ENCODE peak calls at places on chromosomes 11 and 22, in four cellular contexts. H is H1, P is GM13977, Z is pancreas. Q is an unnamed sample.

GRCh38 chr22:40218723-40219294 is 41.1 kb downstream of the TNRC6B start:
- DNase-seq in P (no peak), Z (no peak), H (no peak), Q (no peak)

GRCh38 chr11:117199061-117199915 is at the start of gene TAGLN:
- DNase-seq in H (peak; percentile 86), Z (peak; percentile 48), P (no peak), Q (no peak)

GRCh38 chr11:105821781-105822180 is 200.3 kb downstream of the MSANTD4 start:
- DNase-seq in P (no peak), Z (no peak), H (no peak), Q (no peak)

GRCh38 chr11:118697346-118697745 is 17.9 kb upstream of the TREH start:
- DNase-seq in Z (no peak), H (no peak), P (no peak), Q (no peak)

GRCh38 chr11:20058749-20059458 is 101.4 kb downstream of the DBX1 start:
- DNase-seq in P (no peak), Z (no peak), H (no peak), Q (no peak)

GRCh38 chr22:46369716-46370583 is 34.4 kb downstream of the TRMU start:
- DNase-seq in H (no peak), Z (peak; percentile 28), P (no peak), Q (no peak)

GRCh38 chr11:79025622-79026021 is 415.2 kb downstream of the TENM4 start:
- DNase-seq in H (peak; percentile 3), P (no peak), Z (no peak), Q (no peak)

GRCh38 chr11:30487200-30487898 is 98.8 kb downstream of the MPPED2 start:
- DNase-seq in H (no peak), P (no peak), Z (no peak), Q (peak; percentile 82)

GRCh38 chr11:11620251-11620965 is 1.4 kb downstream of the GALNT18 start:
- DNase-seq in Z (peak; percentile 55), P (peak; percentile 20), H (no peak), Q (no peak)

GRCh38 chr11:81098471-81098870 is 1635.2 kb downstream of the FAM181B start:
- DNase-seq in H (no peak), P (no peak), Z (no peak), Q (no peak)

GRCh38 chr11:19817265-19817851 is 104.7 kb downstream of the NAV2 start:
- DNase-seq in H (peak; percentile 67), P (no peak), Z (no peak), Q (no peak)

GRCh38 chr22:39317084-39317755 is 2.2 kb downstream of the RPL3 start:
- DNase-seq in P (no peak), Z (no peak), H (no peak), Q (no peak)

GRCh38 chr22:26642465-26643367 is 14.7 kb upstream of the MIAT start:
- DNase-seq in Z (no peak), H (no peak), P (peak; percentile 73), Q (no peak)

GRCh38 chr11:17513853-17514252 is 30.4 kb downstream of the USH1C start:
- DNase-seq in Z (no peak), H (no peak), P (no peak), Q (no peak)

GRCh38 chr22:36979016-36979415 is 40.2 kb downstream of the TST start:
- DNase-seq in H (no peak), Z (no peak), P (no peak), Q (no peak)

DNA sequence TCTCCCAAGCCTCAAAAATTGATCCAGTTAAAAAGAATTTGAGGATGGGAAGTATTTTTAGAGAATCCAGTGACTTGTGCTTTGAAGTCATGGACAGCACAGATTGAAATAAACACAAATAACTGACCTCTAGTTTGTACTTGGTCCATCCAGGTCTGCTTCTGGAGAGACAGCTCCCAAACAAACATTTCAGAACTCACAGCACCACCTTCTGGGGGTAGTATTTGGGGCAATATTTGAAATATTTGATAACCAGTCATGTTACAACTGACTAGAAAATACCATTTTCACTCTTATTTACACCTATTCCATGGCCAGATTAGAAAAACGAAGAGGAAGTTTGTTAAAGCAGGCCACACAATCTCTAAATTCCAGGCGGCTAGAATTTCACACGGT is 56.2 kb downstream of the CTSC start:
- DNase-seq in Z (no peak), P (no peak), H (no peak), Q (no peak)
- TF ChIP-seq CTCF in Z (no peak), P (peak; percentile 16), H (no peak), Q (no peak)

DNA sequence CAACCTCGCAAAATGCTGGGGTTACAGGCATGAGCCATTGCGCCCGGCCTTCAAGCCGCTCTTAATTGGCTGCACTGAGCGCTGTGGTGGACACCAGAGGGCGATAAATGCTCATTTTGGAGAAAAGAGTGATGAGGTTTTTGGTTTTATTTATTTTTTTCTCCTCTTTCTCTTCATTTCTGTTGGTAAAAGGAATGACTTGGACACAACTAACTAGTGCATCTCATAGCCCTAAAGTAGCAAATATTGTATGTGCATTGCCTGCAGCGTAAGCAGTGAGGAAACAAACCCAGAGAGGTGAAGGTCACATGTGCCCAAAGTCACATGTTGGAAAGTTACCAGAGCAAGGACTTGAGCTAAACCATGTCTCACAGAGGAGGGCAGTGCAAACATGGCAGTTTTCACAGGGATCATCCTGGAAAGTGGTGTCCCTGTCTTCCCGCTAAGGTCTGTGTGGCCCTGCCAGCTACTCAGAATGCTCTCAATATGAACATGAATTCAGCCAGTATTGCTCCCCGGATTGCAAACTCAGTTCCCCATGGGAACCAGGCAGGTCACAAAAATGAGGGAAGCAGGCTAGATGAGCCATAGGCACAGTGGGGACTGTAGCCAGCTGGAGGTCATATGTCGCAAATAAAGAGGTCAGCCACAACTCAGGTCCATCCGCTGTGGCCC is 8.6 kb upstream of the CD82 start:
- DNase-seq in Z (peak; percentile 57), P (peak; percentile 15), H (no peak), Q (no peak)
- TF ChIP-seq CTCF in Z (peak; percentile 63), P (peak; percentile 80), H (peak; percentile 63), Q (peak; percentile 89)

DNA sequence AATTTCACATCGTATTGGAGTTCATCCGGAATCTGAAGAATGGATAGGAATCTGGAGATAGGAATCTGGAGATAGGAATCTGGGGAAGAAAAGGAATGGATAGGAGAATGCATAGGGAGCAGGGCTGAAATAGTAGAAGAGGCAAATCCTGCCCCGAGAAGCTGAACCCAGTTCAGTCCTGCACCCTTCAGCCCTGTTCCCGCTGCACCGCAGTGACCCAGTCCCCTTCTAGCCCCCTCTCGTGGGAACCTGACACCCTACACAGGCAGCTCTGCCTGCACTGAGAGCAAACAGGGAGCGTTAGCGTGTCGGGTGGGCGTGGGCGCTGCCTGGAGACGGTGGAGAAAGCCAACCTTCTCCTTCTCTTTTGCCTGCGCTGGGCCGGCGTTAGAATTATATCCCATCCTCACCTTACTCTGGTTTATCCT is 1.1 kb upstream of the CCKBR start:
- DNase-seq in Z (peak; percentile 43), P (no peak), H (no peak), Q (no peak)
- TF ChIP-seq CTCF in Z (no peak), P (no peak), H (peak; percentile 3), Q (no peak)

DNA sequence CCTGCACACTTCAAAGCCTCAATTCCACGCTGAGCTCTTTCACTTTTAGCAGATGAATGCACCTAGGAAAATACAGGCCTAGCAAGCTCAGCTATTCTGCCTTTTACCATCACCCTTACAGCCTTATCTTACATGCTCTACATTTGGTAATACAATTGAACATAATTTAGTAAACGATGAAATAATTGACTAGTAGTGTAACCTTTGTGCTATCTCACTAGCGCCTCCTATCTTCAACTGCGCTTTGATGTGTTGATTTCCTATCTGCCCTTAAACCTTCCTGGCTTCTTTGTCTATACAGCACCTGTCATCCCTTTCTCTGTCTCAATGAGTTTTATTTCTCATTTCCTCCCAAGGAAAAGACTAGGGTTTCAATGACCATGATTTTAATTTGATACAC is 149.7 kb downstream of the LRRC4C start:
- DNase-seq in Z (no peak), P (no peak), H (no peak), Q (no peak)
- TF ChIP-seq CTCF in Z (no peak), P (peak; percentile 42), H (no peak), Q (no peak)

DNA sequence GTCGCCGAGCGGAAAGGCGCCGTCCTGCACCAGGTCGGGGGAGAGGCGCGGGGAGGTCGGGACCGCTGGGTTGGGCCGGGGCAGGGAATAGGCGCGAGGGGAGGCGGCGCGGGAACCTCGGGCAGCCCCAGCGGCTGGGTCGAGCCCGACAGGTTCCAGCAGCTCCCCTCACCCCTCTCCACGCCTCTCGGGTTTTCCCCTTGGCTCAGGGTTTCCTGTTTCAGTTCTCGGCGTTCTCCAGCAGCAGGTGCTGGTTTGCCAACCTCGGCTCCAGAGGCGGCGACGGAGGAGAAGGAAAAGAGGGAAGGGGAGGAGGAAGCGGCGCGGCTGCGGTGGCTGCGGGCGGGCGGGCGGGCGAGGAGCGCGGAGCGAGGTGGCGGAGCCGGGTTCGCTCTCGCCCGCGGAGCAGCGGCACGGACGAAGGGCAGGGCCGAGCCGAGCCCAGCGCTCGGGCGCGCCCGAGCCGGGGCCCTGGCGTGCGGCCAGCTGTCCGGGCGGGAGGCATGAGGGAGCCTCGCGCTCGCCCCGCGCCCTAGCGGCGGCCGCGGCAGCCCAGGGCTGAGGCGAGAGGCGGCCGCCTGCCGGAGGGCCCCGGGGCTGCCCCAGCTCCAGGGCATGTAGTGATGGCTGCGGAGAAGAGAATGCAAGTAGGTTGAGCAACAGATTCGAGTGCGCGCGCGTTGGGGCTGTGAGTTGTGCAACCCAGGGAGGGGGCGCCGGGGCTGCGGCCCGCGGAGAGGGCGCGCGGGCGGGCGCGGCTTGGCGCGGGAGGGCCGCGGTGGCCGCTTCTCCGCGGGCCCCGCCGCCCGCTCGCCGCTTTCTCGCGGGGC is at the start of gene ZC3H12C:
- DNase-seq in H (peak; percentile 72), P (peak; percentile 79), Z (peak; percentile 89), Q (peak; percentile 88)
- TF ChIP-seq CTCF in H (peak; percentile 53), P (peak; percentile 55), Z (no peak), Q (no peak)

DNA sequence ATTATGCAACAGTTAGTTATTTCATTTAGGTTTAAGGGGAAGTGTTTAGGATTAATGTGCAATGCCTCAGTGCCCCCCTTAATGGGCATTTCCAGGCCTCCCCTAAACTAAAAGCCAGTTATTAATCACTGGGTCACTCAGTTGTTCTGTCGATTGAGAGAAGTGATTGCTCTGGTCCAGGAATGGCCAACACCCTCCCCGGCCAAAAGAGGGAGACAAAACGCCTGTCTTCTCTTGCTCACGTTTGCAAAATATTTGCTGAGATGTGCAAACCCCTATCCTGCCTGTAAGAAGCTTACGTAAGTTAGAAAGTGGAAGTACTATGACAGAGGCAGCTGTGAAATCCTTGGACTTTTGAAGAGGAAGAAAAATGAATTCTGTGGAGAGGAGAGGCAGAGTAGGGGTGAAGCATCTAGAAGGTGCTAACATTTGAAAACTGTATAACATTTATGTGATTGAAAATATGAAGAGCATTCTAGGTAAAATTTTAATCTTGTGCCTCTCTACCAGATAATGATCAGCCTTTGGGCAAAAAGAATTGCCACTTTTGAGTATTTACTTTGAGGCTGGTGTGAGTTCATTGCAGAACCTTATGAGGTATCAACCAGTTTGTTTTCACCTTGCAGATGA is 37.7 kb downstream of the NTM start:
- DNase-seq in H (peak; percentile 23), Z (no peak), P (peak; percentile 21), Q (peak; percentile 59)
- TF ChIP-seq CTCF in H (peak; percentile 76), Z (peak; percentile 24), P (peak; percentile 56), Q (peak; percentile 60)

Q was measured in CD14-positive monocyte.